ENCODE peak calls at places on chromosomes 4 and X, in four cellular contexts. E is astrocyte of the spinal cord, N is Caco-2, L is brain microvascular endothelial cell. B is an unnamed sample.

GRCh38 chr4:147582386-147583077 is 34.7 kb upstream of the TMEM184C start:
- DNase-seq in E (no peak), N (no peak), L (peak), B (no peak)

GRCh38 chr4:94548571-94548970 is 96.8 kb downstream of the PDLIM5 start:
- DNase-seq in E (peak), N (no peak), L (peak), B (peak)

GRCh38 chr4:176090115-176090514 is 24.5 kb downstream of the WDR17 start:
- DNase-seq in E (no peak), N (no peak), L (no peak), B (no peak)

GRCh38 chrX:150907474-150907873 is 9.0 kb upstream of the CD99L2 start:
- DNase-seq in E (no peak), N (no peak), L (no peak), B (no peak)

GRCh38 chr4:5524900-5525299 is 183.5 kb downstream of the EVC2 start:
- DNase-seq in E (peak), N (no peak), L (peak), B (peak)

GRCh38 chrX:105120460-105120859 is 100.0 kb downstream of the TEX13A start:
- DNase-seq in E (no peak), N (no peak), L (no peak), B (no peak)

GRCh38 chrX:129058405-129058804 is 464.9 kb downstream of the SMARCA1 start:
- DNase-seq in E (no peak), N (no peak), L (no peak), B (no peak)

GRCh38 chr4:41060352-41061318 is 153.7 kb downstream of the APBB2 start:
- DNase-seq in E (no peak), N (no peak), L (no peak), B (no peak)

GRCh38 chr4:15402974-15403373 is 24.9 kb upstream of the C1QTNF7 start:
- DNase-seq in E (no peak), N (no peak), L (no peak), B (no peak)

GRCh38 chrX:37779857-37780256 is at the start of gene CYBB:
- DNase-seq in E (no peak), N (no peak), L (no peak), B (no peak)

GRCh38 chr4:120066182-120066524 is 495 bp downstream of the MAD2L1 start:
- DNase-seq in E (no peak), N (no peak), L (no peak), B (no peak)

GRCh38 chrX:46759645-46759974 is 692 bp upstream of the SLC9A7 start:
- DNase-seq in E (no peak), N (peak), L (peak), B (no peak)

GRCh38 chrX:130702867-130703707 is 199.9 kb downstream of the ENOX2 start:
- DNase-seq in E (no peak), N (no peak), L (no peak), B (no peak)

GRCh38 chr4:3201718-3202702 is 46.9 kb upstream of the MSANTD1 start:
- DNase-seq in E (peak), N (no peak), L (peak), B (peak)

DNA sequence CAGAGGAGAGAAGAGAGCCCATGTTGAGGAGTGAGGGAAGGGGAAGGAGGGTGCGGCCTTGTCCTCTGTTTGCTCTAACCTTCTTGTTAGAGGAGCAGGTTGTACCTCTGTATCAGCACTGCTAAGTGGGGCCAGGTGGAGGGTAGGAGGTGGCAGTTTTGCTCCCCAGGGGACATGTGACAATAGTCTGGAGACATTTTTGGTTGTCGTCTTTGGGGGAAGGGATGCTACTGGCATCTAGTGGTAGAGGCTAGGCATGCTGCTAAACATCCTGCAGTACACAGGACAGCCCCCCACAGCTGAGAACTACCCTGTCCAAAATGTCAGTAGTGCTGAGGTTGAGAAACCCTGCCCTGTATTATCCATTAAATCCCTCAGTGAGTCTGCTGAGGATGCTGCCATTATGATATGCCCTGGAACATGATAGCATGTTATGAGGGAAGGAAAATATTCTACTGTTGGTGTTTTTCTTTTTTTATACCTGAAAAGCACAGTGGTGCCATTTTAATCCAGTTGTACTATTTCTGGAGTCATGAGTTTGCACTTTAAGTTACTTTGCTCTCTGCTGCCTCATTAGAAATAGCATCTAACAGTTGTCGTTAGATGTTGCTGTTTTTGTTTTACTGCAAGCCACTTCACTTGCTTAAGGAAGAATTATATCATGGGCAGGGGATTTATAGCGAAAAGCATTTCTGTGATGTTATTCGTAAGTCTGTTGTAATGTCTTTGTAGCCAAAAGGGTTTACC is 90.6 kb downstream of the LRP2BP start:
- DNase-seq in E (peak), N (peak), L (no peak), B (no peak)
- TF ChIP-seq CTCF in E (peak), N (peak), L (peak), B (peak)

GRCh38 chr4:56681849-56682175 is 716 bp upstream of the HOPX start:
- DNase-seq in E (no peak), N (no peak), L (no peak), B (no peak)
- H3K4me3 ChIP-seq in E (no peak), N (no peak), L (no peak), B (no peak)

DNA sequence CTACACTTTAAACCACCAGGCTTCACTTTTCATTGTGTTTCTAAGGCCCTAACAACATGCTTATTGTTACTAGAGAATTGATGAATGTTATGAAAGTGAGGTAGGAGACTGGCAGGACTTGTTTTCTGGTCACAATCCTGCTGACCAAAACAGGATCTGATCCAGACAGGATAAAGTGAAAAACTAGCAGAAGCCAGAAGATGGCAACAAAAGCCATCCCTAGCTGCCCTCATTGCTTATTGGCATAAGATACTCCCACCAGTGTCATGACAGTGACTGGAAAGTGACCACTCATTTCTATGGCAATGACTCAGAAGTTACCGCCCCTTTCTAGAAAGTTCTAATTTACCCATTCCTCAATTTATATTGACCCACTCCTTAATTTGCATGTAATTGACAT is 29.9 kb upstream of the FGG start:
- DNase-seq in E (no peak), N (no peak), L (no peak), B (no peak)
- TF ChIP-seq CTCF in E (no peak), N (no peak), L (no peak), B (no peak)

GRCh38 chrX:141176586-141177451 is at the start of gene LDOC1:
- DNase-seq in E (peak), N (no peak), L (peak), B (peak)
- H3K4me3 ChIP-seq in E (peak), N (no peak), L (peak), B (peak)

GRCh38 chrX:140505421-140506337 is 810 bp upstream of the SOX3 start:
- DNase-seq in E (no peak), N (no peak), L (no peak), B (no peak)

GRCh38 chrX:140509468-140510305 is 4.8 kb upstream of the SOX3 start:
- DNase-seq in E (no peak), N (no peak), L (no peak), B (no peak)

GRCh38 chrX:140508958-140509357 is 4.1 kb upstream of the SOX3 start:
- DNase-seq in E (no peak), N (no peak), L (no peak), B (no peak)

GRCh38 chrX:140507223-140507981 is 2.5 kb upstream of the SOX3 start:
- DNase-seq in E (no peak), N (no peak), L (no peak), B (no peak)

GRCh38 chrX:140507982-140508305 is 3.1 kb upstream of the SOX3 start:
- DNase-seq in E (peak), N (no peak), L (no peak), B (no peak)
- TF ChIP-seq CTCF in E (peak), N (no peak), L (peak), B (peak)

B was measured in astrocyte of the cerebellum.